ENCODE peak calls at places on chromosome 13, in four cellular contexts. U is gastrocnemius medialis, P is H9, X is ascending aorta. B is an unnamed sample. For H3K4me1, the result is how much of the 10 kb centered on the place peaks cover.

GRCh38 chr13:114105351-114106225 is 26.8 kb downstream of the RASA3 start:
- DNase-seq in U (peak), P (no peak), X (no peak), B (peak)

GRCh38 chr13:111202745-111203144 is 87.6 kb downstream of the ARHGEF7 start:
- DNase-seq in U (no peak), P (no peak), X (no peak), B (peak)

GRCh38 chr13:51235756-51236564 is 13.8 kb downstream of the FAM124A start:
- DNase-seq in U (no peak), P (no peak), X (no peak), B (no peak)

GRCh38 chr13:109786457-109787134 is at the start of gene IRS2:
- DNase-seq in U (peak), P (peak), X (peak), B (peak)

GRCh38 chr13:44075113-44075512 is 195.4 kb downstream of the LACC1 start:
- DNase-seq in U (no peak), P (no peak), X (no peak), B (no peak)

GRCh38 chr13:64130170-64130569 is 2714.5 kb upstream of the PCDH20 start:
- DNase-seq in U (no peak), P (peak), X (no peak), B (no peak)

GRCh38 chr13:36057041-36057440 is 74.1 kb downstream of the DCLK1 start:
- DNase-seq in U (no peak), P (no peak), X (no peak), B (no peak)

GRCh38 chr13:57557979-57558529 is 73.5 kb upstream of the PCDH17 start:
- DNase-seq in U (no peak), P (no peak), X (no peak), B (no peak)

GRCh38 chr13:32838985-32839384 is 177.2 kb upstream of the KL start:
- DNase-seq in U (no peak), P (no peak), X (no peak), B (no peak)

GRCh38 chr13:39484506-39485313 is 118.3 kb downstream of the LHFPL6 start:
- DNase-seq in U (no peak), P (no peak), X (no peak), B (no peak)

GRCh38 chr13:61276401-61276800 is 139.2 kb downstream of the PCDH20 start:
- DNase-seq in U (no peak), P (no peak), X (no peak), B (no peak)

GRCh38 chr13:112117258-112117954 is 50.5 kb downstream of the SOX1 start:
- DNase-seq in U (no peak), P (no peak), X (no peak), B (no peak)

GRCh38 chr13:34037636-34038325 is 219.8 kb downstream of the RFC3 start:
- DNase-seq in U (no peak), P (no peak), X (no peak), B (no peak)

GRCh38 chr13:44810067-44810840 is 179.0 kb downstream of the NUFIP1 start:
- DNase-seq in U (peak), P (no peak), X (no peak), B (peak)

GRCh38 chr13:75836441-75836840 is 200.3 kb downstream of the LMO7 start:
- DNase-seq in U (peak), P (no peak), X (no peak), B (no peak)

GRCh38 chr13:105918842-105919741 is 616.4 kb downstream of the EFNB2 start:
- DNase-seq in U (no peak), P (peak), X (no peak), B (no peak)

GRCh38 chr13:32969516-32969941 is 46.7 kb upstream of the KL start:
- DNase-seq in U (no peak), P (no peak), X (no peak), B (no peak)

GRCh38 chr13:97108535-97108910 is 113.6 kb upstream of the MBNL2 start:
- DNase-seq in U (no peak), P (no peak), X (no peak), B (peak)
- H3K27ac ChIP-seq in U (no peak), P (no peak), X (peak), B (peak)

DNA sequence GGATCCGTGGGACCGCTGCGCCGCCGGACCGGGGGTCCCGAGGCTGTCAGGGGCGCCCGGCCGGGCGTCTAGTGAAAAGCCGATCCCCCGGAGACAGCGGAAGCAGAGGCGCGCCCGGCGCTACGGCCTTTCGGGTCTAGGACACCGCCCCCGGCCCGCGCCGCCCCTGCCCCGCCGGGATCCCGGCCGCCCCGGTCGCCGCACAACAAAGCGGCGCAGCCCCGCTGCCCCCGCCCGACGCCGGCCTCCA is 634 bp downstream of the LATS2 start:
- DNase-seq in U (peak), P (no peak), X (no peak), B (no peak)
- H3K4me1 ChIP-seq in U (under half), P (under half), X (under half), B (under half)

GRCh38 chr13:66427330-66427990 is 802.7 kb downstream of the PCDH9 start:
- DNase-seq in U (no peak), P (no peak), X (no peak), B (no peak)
- H3K27ac ChIP-seq in U (no peak), P (no peak), X (no peak), B (no peak)

GRCh38 chr13:27122036-27122435 is 49.6 kb downstream of the USP12 start:
- DNase-seq in U (no peak), P (no peak), X (no peak), B (no peak)
- H3K4me1 ChIP-seq in U (under half), P (under half), X (under half), B (under half)

GRCh38 chr13:100545684-100546061 is 42.9 kb downstream of the GGACT start:
- DNase-seq in U (no peak), P (no peak), X (no peak), B (no peak)

GRCh38 chr13:100549316-100549715 is 39.3 kb downstream of the GGACT start:
- DNase-seq in U (no peak), P (no peak), X (no peak), B (no peak)

GRCh38 chr13:100546713-100547405 is 41.7 kb downstream of the GGACT start:
- DNase-seq in U (no peak), P (no peak), X (no peak), B (no peak)

GRCh38 chr13:100550433-100550832 is 38.2 kb downstream of the GGACT start:
- DNase-seq in U (peak), P (no peak), X (no peak), B (peak)

GRCh38 chr13:100547805-100548204 is 40.8 kb downstream of the GGACT start:
- DNase-seq in U (no peak), P (no peak), X (no peak), B (no peak)
- H3K27ac ChIP-seq in U (no peak), P (no peak), X (peak), B (no peak)

DNA sequence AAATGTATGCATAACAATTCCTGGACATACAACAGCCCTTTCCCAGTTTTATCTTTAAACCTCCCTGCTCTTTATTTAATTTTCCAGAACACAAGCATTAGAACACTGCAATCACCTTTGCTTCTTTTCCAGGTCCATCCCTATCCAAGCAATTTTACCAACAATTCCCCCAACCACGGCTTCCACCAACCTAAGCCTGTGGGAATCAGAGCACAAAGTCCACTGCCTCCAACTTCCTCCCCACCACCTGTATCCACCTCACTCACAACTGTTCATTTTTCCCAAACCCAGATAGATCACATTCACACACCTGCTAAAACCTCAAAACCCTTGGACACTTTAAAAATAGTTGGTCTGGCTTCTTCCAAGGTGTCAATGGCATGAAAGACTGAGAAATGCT is 39.5 kb downstream of the FOXO1 start:
- DNase-seq in U (no peak), P (no peak), X (no peak), B (no peak)
- H3K4me1 ChIP-seq in U (half or more), P (under half), X (under half), B (under half)

DNA sequence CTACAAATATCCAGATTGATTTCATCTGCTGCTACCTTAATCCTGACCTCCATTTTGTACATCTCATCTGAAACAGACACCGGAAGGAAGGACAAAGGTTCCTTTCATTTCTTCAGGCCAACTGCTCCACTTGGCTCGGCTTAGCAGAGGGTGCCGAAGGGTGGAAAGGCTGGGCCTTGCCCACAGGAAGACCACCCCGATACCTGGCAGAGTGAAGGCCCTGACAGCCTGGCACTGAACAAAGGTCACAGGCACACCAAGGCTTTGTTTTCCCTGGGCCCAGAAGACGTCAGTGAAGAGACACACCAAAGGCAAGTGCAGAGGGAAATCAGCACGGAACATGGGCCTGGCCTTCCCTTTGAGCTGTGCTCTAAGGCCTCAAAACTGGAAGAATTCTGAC is 71.5 kb downstream of the LATS2 start:
- DNase-seq in U (no peak), P (no peak), X (no peak), B (no peak)
- H3K27ac ChIP-seq in U (peak), P (no peak), X (peak), B (no peak)

DNA sequence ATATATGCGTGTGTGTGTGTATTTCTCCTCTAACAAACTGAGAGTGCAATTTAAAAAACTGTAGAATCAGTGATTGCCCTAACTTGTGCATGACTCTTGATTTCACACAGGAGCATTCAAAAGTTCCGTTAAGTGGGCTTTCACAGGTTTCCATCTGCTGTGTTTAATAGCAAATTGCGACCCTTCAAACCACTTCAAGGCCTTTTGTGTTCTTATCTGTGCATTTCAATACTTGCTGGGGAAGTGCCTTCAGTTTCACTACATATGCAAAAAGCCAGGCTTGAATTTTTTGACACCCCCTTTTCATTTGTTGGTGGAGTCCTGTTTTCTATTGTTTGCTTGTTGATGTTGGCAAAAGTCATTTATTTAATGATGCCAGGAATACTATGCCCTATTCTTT is 158.0 kb downstream of the TM9SF2 start:
- DNase-seq in U (no peak), P (no peak), X (no peak), B (no peak)
- H3K4me1 ChIP-seq in U (under half), P (under half), X (under half), B (under half)

B was measured in uterus.